ENCODE peak calls at places on chromosomes 13 and 19, in four cellular contexts. V, A, P and R are unnamed samples.

GRCh38 chr19:49801966-49802661 is 11.0 kb downstream of the FUZ start:
- DNase-seq in P (no peak), A (peak), V (peak), R (no peak)

GRCh38 chr13:79427265-79427664 is 21.2 kb upstream of the RBM26 start:
- DNase-seq in P (no peak), V (no peak), A (no peak), R (no peak)

GRCh38 chr19:4367336-4367723 is 24.0 kb downstream of the MPND start:
- DNase-seq in V (no peak), A (no peak), P (no peak), R (no peak)

GRCh38 chr13:31437975-31438374 is 238.2 kb downstream of the B3GLCT start:
- DNase-seq in V (no peak), P (no peak), A (no peak), R (no peak)

GRCh38 chr19:56091751-56092546 is 29.1 kb downstream of the ZNF787 start:
- DNase-seq in P (no peak), A (peak), V (no peak), R (no peak)

GRCh38 chr19:50554212-50554611 is 14.0 kb downstream of the LRRC4B start:
- DNase-seq in V (no peak), P (no peak), A (no peak), R (no peak)

GRCh38 chr19:4100647-4101495 is 23.1 kb downstream of the MAP2K2 start:
- DNase-seq in V (no peak), A (no peak), P (no peak), R (no peak)

GRCh38 chr19:3746371-3747056 is 15.0 kb downstream of the APBA3 start:
- DNase-seq in V (no peak), P (no peak), A (no peak), R (no peak)

GRCh38 chr19:29779921-29780320 is 31.9 kb upstream of the CCNE1 start:
- DNase-seq in V (no peak), A (no peak), P (no peak), R (no peak)

GRCh38 chr19:35171730-35172129 is 17.2 kb downstream of the FXYD5 start:
- DNase-seq in A (no peak), V (no peak), P (no peak), R (no peak)

GRCh38 chr13:33180009-33180804 is 105.3 kb downstream of the STARD13 start:
- DNase-seq in V (no peak), A (no peak), P (no peak), R (no peak)

GRCh38 chr19:7799640-7800355 is 30.2 kb upstream of the EVI5L start:
- DNase-seq in V (peak), P (peak), A (peak), R (peak)

GRCh38 chr19:49455729-49456128 is 2.7 kb downstream of the ALDH16A1 start:
- DNase-seq in V (no peak), A (no peak), P (no peak), R (no peak)

GRCh38 chr13:111508902-111509509 is 188.6 kb downstream of the TEX29 start:
- DNase-seq in P (no peak), A (peak), V (no peak), R (no peak)

GRCh38 chr19:44725684-44726083 is 22.8 kb upstream of the BCL3 start:
- DNase-seq in P (no peak), V (no peak), A (no peak), R (no peak)

GRCh38 chr13:101691326-101691725 is 238.9 kb downstream of the ITGBL1 start:
- DNase-seq in V (no peak), P (no peak), A (no peak), R (no peak)

GRCh38 chr13:96796234-96796633 is 198.0 kb downstream of the OXGR1 start:
- DNase-seq in V (no peak), A (no peak), P (no peak), R (no peak)

GRCh38 chr19:49853852-49854849 is 3.2 kb downstream of the PTOV1 start:
- DNase-seq in P (no peak), A (no peak), V (no peak), R (no peak)

GRCh38 chr13:98216135-98216565 is 39.1 kb upstream of the RNF113B start:
- DNase-seq in P (no peak), A (peak), V (peak), R (peak)

GRCh38 chr13:113671066-113672001 is 4.3 kb downstream of the GRK1 start:
- DNase-seq in A (no peak), P (no peak), V (no peak), R (no peak)